ENCODE peak calls at places on chromosome 12, in four cellular contexts. T, M, X and K are unnamed samples.

GRCh38 chr12:70190252-70191010 is 52.8 kb upstream of the CNOT2 start:
- DNase-seq in T (no peak), X (peak), M (no peak), K (no peak)

GRCh38 chr12:62683724-62684501 is 217.3 kb downstream of the MON2 start:
- DNase-seq in T (no peak), M (no peak), X (peak), K (no peak)

GRCh38 chr12:39958377-39958776 is 147.5 kb downstream of the SLC2A13 start:
- DNase-seq in X (peak), M (no peak), T (no peak), K (no peak)

GRCh38 chr12:103373088-103373523 is 122.7 kb downstream of the C12orf42 start:
- DNase-seq in T (no peak), M (no peak), X (no peak), K (no peak)

GRCh38 chr12:42603246-42603645 is 13.7 kb upstream of the PRICKLE1 start:
- DNase-seq in X (no peak), T (no peak), M (no peak), K (no peak)

GRCh38 chr12:21130998-21131397 is at the start of gene SLCO1B1:
- DNase-seq in X (no peak), M (no peak), T (no peak), K (no peak)

GRCh38 chr12:42589465-42590323 is at the start of gene PRICKLE1:
- DNase-seq in M (no peak), X (peak), T (no peak), K (peak)

GRCh38 chr12:5391638-5392037 is 40.3 kb upstream of the NTF3 start:
- DNase-seq in T (no peak), M (peak), X (peak), K (no peak)

GRCh38 chr12:83848702-83849101 is 1063.9 kb downstream of the SLC6A15 start:
- DNase-seq in M (no peak), T (no peak), X (no peak), K (no peak)

GRCh38 chr12:56978397-56979138 is 21.2 kb upstream of the RDH16 start:
- DNase-seq in T (no peak), X (no peak), M (no peak), K (no peak)

GRCh38 chr12:65879878-65880277 is 55.6 kb downstream of the HMGA2 start:
- DNase-seq in X (peak), M (peak), T (no peak), K (no peak)

GRCh38 chr12:29725587-29726320 is 58.0 kb downstream of the TMTC1 start:
- DNase-seq in X (peak), M (no peak), T (no peak), K (peak)

GRCh38 chr12:2691340-2692111 is 103.2 kb upstream of the FKBP4 start:
- DNase-seq in T (peak), X (peak), M (no peak), K (peak)

GRCh38 chr12:81588609-81589008 is 170.5 kb downstream of the PPFIA2 start:
- DNase-seq in X (no peak), T (no peak), M (no peak), K (no peak)

GRCh38 chr12:57214398-57214781 is 2.2 kb upstream of the NXPH4 start:
- DNase-seq in X (peak), M (no peak), T (peak), K (no peak)

GRCh38 chr12:81596558-81596957 is 162.6 kb downstream of the PPFIA2 start:
- DNase-seq in X (no peak), T (no peak), M (no peak), K (no peak)

GRCh38 chr12:12600659-12601058 is 11.0 kb upstream of the CREBL2 start:
- DNase-seq in M (no peak), X (peak), T (no peak), K (no peak)

GRCh38 chr12:131608740-131609665 is 101.9 kb upstream of the SFSWAP start:
- DNase-seq in X (peak), T (peak), M (peak), K (peak)

GRCh38 chr12:125247477-125247876 is 182.2 kb downstream of the AACS start:
- DNase-seq in T (no peak), M (no peak), X (no peak), K (no peak)

GRCh38 chr12:128794661-128795529 is 28.9 kb downstream of the SLC15A4 start:
- DNase-seq in X (no peak), M (no peak), T (peak), K (no peak)

GRCh38 chr12:674272-674781 is 11.1 kb upstream of the NINJ2 start:
- DNase-seq in M (no peak), T (peak), X (no peak), K (peak)

GRCh38 chr12:44674866-44675265 is 201.2 kb downstream of the NELL2 start:
- DNase-seq in X (no peak), T (no peak), M (no peak), K (no peak)

GRCh38 chr12:69929125-69929524 is 104.1 kb downstream of the MYRFL start:
- DNase-seq in T (no peak), M (no peak), X (peak), K (no peak)

GRCh38 chr12:54997914-54998507 is 13.4 kb upstream of the TESPA1 start:
- DNase-seq in T (no peak), X (no peak), M (no peak), K (no peak)

GRCh38 chr12:26030371-26030770 is 71.9 kb downstream of the RASSF8 start:
- DNase-seq in T (no peak), X (no peak), M (no peak), K (no peak)

GRCh38 chr12:20212658-20213387 is 155.5 kb upstream of the PDE3A start:
- DNase-seq in M (peak), T (no peak), X (peak), K (no peak)

GRCh38 chr12:6322352-6322751 is 11.9 kb downstream of the PLEKHG6 start:
- DNase-seq in T (no peak), X (no peak), M (no peak), K (no peak)

GRCh38 chr12:13258212-13258611 is 61.7 kb downstream of the EMP1 start:
- DNase-seq in T (no peak), M (no peak), X (peak), K (no peak)

GRCh38 chr12:6534914-6535696 is 788 bp downstream of the GAPDH start:
- DNase-seq in M (no peak), T (peak), X (peak), K (peak)

DNA sequence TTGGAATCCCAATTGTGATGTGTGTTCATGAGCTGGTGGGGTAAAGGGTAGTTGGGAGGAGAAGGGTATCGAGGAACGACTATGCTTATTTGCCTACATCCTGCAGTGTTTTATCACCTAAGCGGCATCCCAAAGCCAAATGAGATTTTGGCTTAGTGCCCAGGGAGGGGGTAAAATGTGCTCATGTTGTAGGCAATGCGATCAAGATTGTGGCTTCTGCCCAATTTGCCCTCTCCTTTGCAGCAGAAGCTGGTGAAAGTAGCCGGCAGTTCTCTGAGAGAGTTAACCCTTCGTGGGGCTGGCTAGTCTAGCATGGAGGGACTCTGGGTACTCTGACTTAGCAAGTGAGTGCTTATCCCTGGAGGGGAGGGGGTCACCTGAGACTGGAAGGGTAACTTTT is 758 bp downstream of the RPH3A start:
- DNase-seq in T (no peak), M (no peak), X (no peak), K (no peak)
- H3K4me3 ChIP-seq in T (no peak), M (no peak), X (no peak), K (no peak)

GRCh38 chr12:47082283-47082962 is 2.7 kb upstream of the AMIGO2 start:
- DNase-seq in T (no peak), X (no peak), M (no peak), K (no peak)

GRCh38 chr12:47079894-47080724 is at the start of gene AMIGO2:
- DNase-seq in X (peak), M (no peak), T (peak), K (peak)

GRCh38 chr12:47078733-47079364 is 572 bp upstream of the PCED1B start:
- DNase-seq in M (no peak), X (peak), T (peak), K (peak)

GRCh38 chr12:47079365-47079893 is at the start of gene PCED1B:
- DNase-seq in X (peak), M (no peak), T (peak), K (peak)

GRCh38 chr12:47080725-47081502 is 1.2 kb upstream of the AMIGO2 start:
- DNase-seq in M (no peak), T (peak), X (peak), K (peak)
- H3K4me3 ChIP-seq in M (peak), T (peak), X (peak), K (peak)

DNA sequence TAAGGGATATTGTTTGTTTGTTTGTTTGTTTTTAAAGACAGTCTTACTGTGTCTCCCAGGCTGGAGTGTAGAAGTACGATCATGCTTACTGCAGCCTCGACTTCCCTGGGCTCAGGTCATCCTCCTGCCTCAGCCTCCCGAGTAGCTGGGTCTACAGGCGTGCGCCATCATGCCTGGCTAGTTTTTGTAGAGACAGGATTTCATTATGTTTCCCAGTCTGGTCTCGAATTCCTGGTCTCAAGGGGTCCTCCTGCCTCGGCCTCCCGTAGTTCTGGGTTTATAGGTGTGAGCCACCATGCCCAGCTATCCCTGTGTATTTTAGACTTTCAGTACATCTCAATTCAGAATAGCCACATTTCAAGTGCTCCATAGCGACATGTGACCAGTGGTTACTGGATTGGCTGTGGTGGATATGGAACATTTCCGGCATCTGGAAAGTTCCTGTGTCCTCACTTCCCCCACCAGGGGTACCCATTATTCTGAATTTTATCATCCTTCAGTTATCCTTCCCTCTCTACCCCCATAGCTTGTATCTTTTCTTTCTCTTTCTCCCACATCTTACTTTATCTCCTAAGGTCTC is 61.1 kb downstream of the HRK start:
- DNase-seq in T (no peak), X (no peak), M (no peak), K (no peak)
- H3K4me3 ChIP-seq in T (no peak), X (no peak), M (no peak), K (no peak)

GRCh38 chr12:123846340-123846739 is 84.2 kb downstream of the DNAH10 start:
- DNase-seq in T (no peak), X (no peak), M (no peak), K (no peak)
- H3K4me3 ChIP-seq in T (no peak), X (no peak), M (no peak), K (no peak)

GRCh38 chr12:101713059-101713682 is 15.7 kb downstream of the CHPT1 start:
- DNase-seq in T (no peak), X (no peak), M (no peak), K (no peak)
- H3K4me3 ChIP-seq in T (no peak), X (no peak), M (no peak), K (no peak)

GRCh38 chr12:79407671-79408622 is 282.8 kb downstream of the PAWR start:
- DNase-seq in X (peak), M (peak), T (no peak), K (peak)
- H3K4me3 ChIP-seq in X (no peak), M (no peak), T (no peak), K (no peak)

GRCh38 chr12:49297695-49298060 is 2.7 kb downstream of the PRPH start:
- DNase-seq in T (no peak), X (no peak), M (no peak), K (no peak)
- H3K4me3 ChIP-seq in T (no peak), X (no peak), M (no peak), K (no peak)

DNA sequence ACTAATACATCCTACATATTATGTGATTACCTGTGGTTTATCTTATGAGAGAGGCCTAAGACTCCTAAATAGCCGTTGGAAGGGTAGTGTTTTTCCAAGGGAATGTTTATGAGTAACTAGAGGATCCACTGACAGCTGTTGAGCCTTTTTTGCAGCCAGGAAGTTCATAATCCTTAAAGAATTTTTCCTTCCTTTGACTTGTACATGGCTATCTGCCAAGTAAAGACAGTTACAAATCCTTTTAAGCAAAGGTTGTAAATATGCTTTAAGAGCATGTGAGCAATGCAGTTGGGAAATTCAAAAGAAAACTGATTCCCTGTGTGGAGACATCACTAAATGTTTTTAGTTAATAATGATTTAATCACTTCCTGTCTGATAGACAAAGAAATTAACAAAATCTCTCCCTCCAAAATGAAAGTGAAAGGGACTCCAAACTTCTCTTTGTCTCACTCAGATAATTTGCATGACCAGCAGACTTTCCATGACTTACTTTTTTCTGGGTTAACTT is 333.8 kb downstream of the PDZRN4 start:
- DNase-seq in M (peak), T (no peak), X (peak), K (peak)
- H3K4me3 ChIP-seq in M (no peak), T (no peak), X (peak), K (no peak)